ENCODE peak calls at places on chromosomes 13 and 19, in five cellular contexts. X, T, N, R and P are unnamed samples.

GRCh38 chr19:1406496-1406817 is 929 bp upstream of the DAZAP1 start:
- DNase-seq in R (no peak), T (no peak), N (no peak), X (peak), P (no peak)

GRCh38 chr13:97301382-97302095 is 79.4 kb downstream of the MBNL2 start:
- DNase-seq in R (no peak), T (no peak), N (no peak), X (no peak), P (no peak)

GRCh38 chr13:44747179-44747578 is 171.0 kb upstream of the TSC22D1 start:
- DNase-seq in R (no peak), X (no peak), N (no peak), T (no peak), P (no peak)

GRCh38 chr19:50486823-50487515 is 10.3 kb upstream of the GARIN5A start:
- DNase-seq in R (peak), X (no peak), N (peak), T (peak), P (peak)

GRCh38 chr19:43784251-43784980 is 3.6 kb upstream of the KCNN4 start:
- DNase-seq in N (peak), T (peak), X (no peak), R (no peak), P (no peak)

GRCh38 chr13:76331948-76332712 is 554.1 kb downstream of the KCTD12 start:
- DNase-seq in X (no peak), R (no peak), T (no peak), N (no peak), P (no peak)

GRCh38 chr19:51296331-51297093 is 14.9 kb upstream of the IGLON5 start:
- DNase-seq in T (peak), X (no peak), N (no peak), R (no peak), P (no peak)

GRCh38 chr13:80037505-80037888 is 303.4 kb downstream of the SPRY2 start:
- DNase-seq in X (no peak), N (no peak), R (no peak), T (no peak), P (no peak)

GRCh38 chr13:48496796-48497195 is 36.1 kb downstream of the RCBTB2 start:
- DNase-seq in T (no peak), R (no peak), N (no peak), X (no peak), P (no peak)

GRCh38 chr13:78239681-78240080 is 321.1 kb upstream of the EDNRB start:
- DNase-seq in X (no peak), N (no peak), R (no peak), T (no peak), P (no peak)

GRCh38 chr19:44003461-44004134 is 841 bp downstream of the ZNF230 start:
- DNase-seq in R (no peak), X (no peak), N (no peak), T (peak), P (no peak)

GRCh38 chr13:26962671-26963070 is 202.1 kb upstream of the GPR12 start:
- DNase-seq in N (no peak), R (no peak), X (no peak), T (no peak), P (no peak)

GRCh38 chr19:58554494-58555368 is at the start of gene CHMP2A:
- DNase-seq in R (peak), N (peak), X (peak), T (peak), P (peak)

GRCh38 chr19:40687525-40688016 is 2.9 kb downstream of the NUMBL start:
- DNase-seq in N (no peak), X (peak), R (no peak), T (peak), P (no peak)
- TF ChIP-seq ZNF274 in N (no peak), X (no peak), R (no peak), T (no peak), P (no peak)

GRCh38 chr19:54002495-54003315 is 11.3 kb downstream of the CACNG6 start:
- DNase-seq in R (no peak), N (no peak), X (no peak), T (no peak), P (no peak)

GRCh38 chr19:53998223-53998622 is 6.8 kb downstream of the CACNG6 start:
- DNase-seq in N (no peak), R (no peak), X (no peak), T (no peak), P (no peak)

GRCh38 chr19:53999694-54000093 is 8.3 kb downstream of the CACNG6 start:
- DNase-seq in N (no peak), R (no peak), T (no peak), X (no peak), P (no peak)

GRCh38 chr19:54001496-54001895 is 10.1 kb downstream of the CACNG6 start:
- DNase-seq in R (no peak), X (no peak), T (no peak), N (no peak), P (no peak)
- H3K4me3 ChIP-seq in R (no peak), X (no peak), T (no peak), N (no peak), P (no peak)

GRCh38 chr19:33561261-33561660 is 39.7 kb upstream of the PEPD start:
- DNase-seq in N (no peak), X (no peak), T (no peak), R (no peak), P (no peak)
- TF ChIP-seq YY1 in N (no peak), X (no peak), T (no peak), R (no peak), P (no peak)

GRCh38 chr13:50691682-50692263 is 151.7 kb downstream of the DLEU7 start:
- DNase-seq in R (no peak), N (no peak), X (no peak), T (peak), P (no peak)

GRCh38 chr13:50691176-50691681 is 152.3 kb downstream of the DLEU7 start:
- DNase-seq in X (no peak), T (no peak), N (no peak), R (no peak), P (no peak)

GRCh38 chr13:50693755-50694154 is 149.7 kb downstream of the DLEU7 start:
- DNase-seq in X (no peak), R (no peak), T (no peak), N (no peak), P (peak)

GRCh38 chr13:50690020-50690419 is 153.5 kb downstream of the DLEU7 start:
- DNase-seq in X (no peak), T (no peak), N (no peak), R (no peak), P (no peak)

GRCh38 chr13:50692396-50692915 is 151.0 kb downstream of the DLEU7 start:
- DNase-seq in X (no peak), N (no peak), T (no peak), R (no peak), P (no peak)
- TF ChIP-seq ZNF274 in X (no peak), N (no peak), T (no peak), R (no peak), P (no peak)

GRCh38 chr19:18085702-18086457 is 854 bp downstream of the IL12RB1 start:
- DNase-seq in R (no peak), T (no peak), N (no peak), X (no peak), P (no peak)
- H3K4me3 ChIP-seq in R (no peak), T (no peak), N (no peak), X (peak), P (no peak)

GRCh38 chr19:47417746-47418594 is 1.4 kb downstream of the MEIS3 start:
- DNase-seq in N (no peak), X (no peak), T (no peak), R (no peak), P (no peak)
- TF ChIP-seq YY1 in N (no peak), X (no peak), T (no peak), R (no peak), P (no peak)

GRCh38 chr19:4580021-4580901 is 20.8 kb upstream of the SEMA6B start:
- DNase-seq in R (no peak), T (no peak), N (no peak), X (no peak), P (no peak)
- TF ChIP-seq ZNF274 in R (no peak), T (no peak), N (no peak), X (no peak), P (no peak)

DNA sequence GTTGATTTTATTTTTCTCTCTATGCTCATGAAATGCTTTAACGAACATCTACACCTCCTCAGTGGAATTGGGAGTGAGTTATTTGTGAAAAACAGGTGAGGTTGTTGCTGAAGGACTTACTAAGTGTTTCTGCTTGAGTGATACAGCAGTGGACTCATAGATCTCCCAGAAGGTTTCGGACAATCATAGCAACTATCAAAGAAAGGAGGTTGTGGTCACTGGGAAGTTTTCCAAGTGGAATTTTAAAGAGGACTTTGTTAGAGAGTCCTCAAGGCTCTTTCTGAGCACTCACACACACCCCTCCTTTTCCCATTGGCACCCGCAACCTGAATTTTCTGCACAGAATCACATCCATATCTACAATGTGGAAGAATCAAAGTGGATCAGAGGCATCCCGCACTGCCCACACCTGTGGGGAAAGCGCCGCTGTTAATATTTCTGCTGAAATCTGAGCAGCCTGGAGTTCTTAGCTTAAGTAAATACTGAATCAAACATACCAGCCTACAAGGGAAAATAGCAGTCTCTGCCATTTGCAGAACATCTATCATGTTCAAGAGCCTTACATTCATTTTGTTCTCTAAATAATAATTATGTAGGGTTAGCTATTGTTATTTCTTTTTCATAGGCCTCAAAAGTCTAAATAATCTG is 719.4 kb downstream of the DIAPH3 start:
- DNase-seq in R (no peak), N (no peak), X (no peak), T (no peak), P (no peak)
- H3K4me3 ChIP-seq in R (no peak), N (no peak), X (no peak), T (no peak), P (no peak)

GRCh38 chr13:113398963-113399754 is 35.2 kb upstream of the GRTP1 start:
- DNase-seq in N (no peak), X (no peak), T (no peak), R (no peak), P (no peak)

GRCh38 chr13:113399755-113400149 is 35.8 kb upstream of the GRTP1 start:
- DNase-seq in N (no peak), R (no peak), T (no peak), X (no peak), P (no peak)

GRCh38 chr13:113402471-113403254 is 38.7 kb upstream of the GRTP1 start:
- DNase-seq in X (no peak), R (no peak), T (no peak), N (no peak), P (no peak)

GRCh38 chr13:113401452-113402415 is 37.8 kb upstream of the GRTP1 start:
- DNase-seq in X (no peak), T (no peak), N (no peak), R (no peak), P (no peak)

DNA sequence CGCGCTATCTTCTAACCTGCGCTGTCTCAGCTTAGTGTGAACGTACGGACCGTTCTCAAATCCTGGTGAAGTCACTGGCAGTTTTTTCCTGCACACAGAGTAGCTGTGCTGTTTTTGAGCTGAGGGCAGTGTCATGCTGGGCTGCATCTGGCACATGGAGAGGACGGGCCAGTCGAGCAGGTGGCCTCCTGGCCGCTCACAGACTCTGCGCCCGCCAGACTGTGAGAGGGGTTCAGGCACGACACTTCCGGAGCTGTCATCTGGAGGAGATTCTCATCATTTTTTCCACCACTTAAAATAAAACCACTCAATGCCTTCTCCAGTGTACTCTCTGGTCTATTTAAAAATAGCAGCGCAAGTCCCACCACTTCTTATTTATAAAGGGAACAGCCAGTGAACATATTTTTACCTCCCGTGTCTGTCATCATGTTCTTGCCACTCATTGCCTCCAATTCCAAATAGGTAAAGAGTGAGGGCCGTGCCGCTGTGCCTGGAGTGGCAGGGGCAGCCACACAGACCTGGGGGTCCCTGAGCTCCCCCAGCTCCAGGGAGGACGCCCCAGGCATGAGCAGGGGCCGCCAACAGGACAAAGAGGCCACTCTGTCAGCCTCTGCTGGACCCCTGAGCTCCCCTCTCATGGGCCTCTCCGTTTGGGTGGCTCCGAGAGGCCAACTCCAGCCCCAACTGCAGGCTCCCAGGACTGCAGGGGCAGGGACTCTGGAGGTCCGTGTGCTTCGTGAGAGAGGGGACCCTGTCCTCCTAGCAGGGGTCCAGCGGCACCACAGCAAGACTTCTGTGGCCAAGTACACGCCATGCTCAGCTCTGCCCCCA is 36.9 kb upstream of the GRTP1 start:
- DNase-seq in X (no peak), R (no peak), T (no peak), N (no peak), P (no peak)
- TF ChIP-seq YY1 in X (no peak), R (no peak), T (no peak), N (no peak), P (no peak)

DNA sequence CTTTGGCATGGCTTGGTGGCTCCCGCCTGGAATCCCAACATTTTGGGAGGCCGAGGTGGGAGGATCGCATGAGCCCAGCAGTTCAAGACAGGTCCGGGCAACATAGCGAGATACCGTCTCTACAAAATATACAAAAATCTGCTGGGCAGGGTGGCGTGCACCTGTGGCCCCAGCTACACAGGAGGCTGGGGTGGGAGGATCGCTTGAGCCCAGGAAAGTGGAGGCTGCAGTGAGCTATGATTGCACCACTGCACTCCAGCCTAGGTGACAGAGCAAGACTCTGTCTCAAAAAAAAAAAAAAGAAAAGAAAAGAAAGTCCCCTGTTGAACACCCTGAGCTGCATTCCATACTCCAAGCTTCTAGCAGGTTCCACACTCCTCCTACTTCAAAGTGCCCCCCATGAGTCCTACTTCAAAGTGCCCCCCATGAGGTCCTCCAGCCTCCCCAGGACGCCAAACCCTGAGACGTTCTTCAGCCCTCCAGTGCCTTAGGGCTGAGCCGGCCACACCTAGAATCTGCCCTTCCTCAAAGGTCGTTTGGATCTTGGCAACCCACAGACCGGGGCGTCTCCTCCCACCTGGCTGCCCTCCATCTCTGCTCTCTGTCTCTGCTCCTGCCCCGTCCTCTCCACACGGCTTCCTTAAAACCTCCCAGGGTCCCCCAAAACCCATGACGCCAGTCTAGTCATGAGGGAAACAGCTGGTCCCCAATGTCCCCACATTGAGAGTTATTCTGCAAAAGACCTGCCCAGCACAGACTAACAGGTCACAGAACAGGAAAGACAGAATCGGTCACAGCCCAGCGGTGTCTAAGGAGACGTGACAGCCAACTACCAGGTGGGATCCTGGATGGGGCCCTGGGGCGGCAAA is 4.7 kb downstream of the TJP3 start:
- DNase-seq in R (no peak), X (no peak), N (peak), T (no peak), P (no peak)
- TF ChIP-seq ZNF274 in R (no peak), X (no peak), N (no peak), T (no peak), P (no peak)